ENCODE peak calls at places on chromosomes 16 and 17, in five cellular contexts. O is stimulated activated CD4-positive, alpha-beta T cell treated with anti-CD3 and anti-CD28 coated beads, TNF-alpha, amount 100 ng/mL, for 4 hours; S is T-helper 9 cell; X is HEK293T; B is HT1080. L is an unnamed sample.

GRCh38 chr17:11935734-11936406 is 61.4 kb downstream of the ZNF18 start:
- DNase-seq in O (no peak), S (no peak), X (peak; percentile 58), B (peak; percentile 32), L (no peak)

GRCh38 chr17:77455111-77455877 is 314.5 kb downstream of the SEC14L1 start:
- DNase-seq in O (no peak), S (no peak), X (no peak), B (no peak), L (no peak)

GRCh38 chr16:81615411-81615810 is 163.7 kb upstream of the PLCG2 start:
- DNase-seq in O (no peak), S (no peak), X (no peak), B (no peak), L (no peak)

GRCh38 chr17:79294459-79295071 is 219.9 kb downstream of the ENGASE start:
- DNase-seq in O (no peak), S (peak; percentile 43), X (peak; percentile 83), B (peak; percentile 45), L (no peak)

GRCh38 chr16:20740007-20740883 is 1.4 kb downstream of the THUMPD1 start:
- DNase-seq in O (no peak), S (peak; percentile 2), X (no peak), B (no peak), L (no peak)

GRCh38 chr16:3825940-3826339 is 54.6 kb downstream of the CREBBP start:
- DNase-seq in O (no peak), S (no peak), X (no peak), B (no peak), L (no peak)

GRCh38 chr17:37759014-37759637 is 14.3 kb upstream of the HNF1B start:
- DNase-seq in O (no peak), S (no peak), X (no peak), B (no peak), L (no peak)

GRCh38 chr16:85174871-85175723 is 62.8 kb upstream of the CIBAR2 start:
- DNase-seq in O (no peak), S (no peak), X (no peak), B (no peak), L (no peak)

GRCh38 chr16:81863630-81864352 is 84.7 kb downstream of the PLCG2 start:
- DNase-seq in O (no peak), S (no peak), X (no peak), B (no peak), L (no peak)

GRCh38 chr16:57804111-57804837 is 2.0 kb upstream of the KIFC3 start:
- DNase-seq in O (no peak), S (no peak), X (no peak), B (no peak), L (no peak)

GRCh38 chr16:50155925-50156324 is 2.8 kb downstream of the TENT4B start:
- DNase-seq in O (no peak), S (no peak), X (no peak), B (no peak), L (no peak)

L was measured in GM18507.